ENCODE peak calls at places on chromosomes 3 and 15, in eight cellular contexts. E, Q, F, T, A, Z, Y and C are unnamed samples.

GRCh38 chr15:75790631-75791336 is 52.5 kb upstream of the UBE2Q2 start:
- DNase-seq in Z (no peak), E (no peak), F (no peak), A (no peak), Q (no peak), T (no peak), Y (peak; percentile 36), C (no peak)

GRCh38 chr3:89059201-89059600 is 48.2 kb upstream of the EPHA3 start:
- DNase-seq in A (peak; percentile 39), E (no peak), F (peak; percentile 11), Y (no peak), Q (peak; percentile 57), Z (no peak), T (peak; percentile 10), C (peak; percentile 14)

GRCh38 chr3:136193273-136194043 is 2.7 kb downstream of the MSL2 start:
- DNase-seq in F (peak; percentile 24), Z (no peak), A (no peak), E (no peak), Q (peak; percentile 27), T (no peak), Y (no peak), C (no peak)

GRCh38 chr3:154132777-154133375 is 11.7 kb downstream of the ARHGEF26 start:
- DNase-seq in A (no peak), Z (no peak), Y (no peak), E (no peak), T (no peak), Q (no peak), F (peak; percentile 22), C (no peak)

GRCh38 chr3:194259982-194260856 is 90.9 kb downstream of the CPN2 start:
- DNase-seq in Z (no peak), Y (peak; percentile 53), T (no peak), F (peak; percentile 49), Q (peak; percentile 70), E (no peak), A (no peak), C (no peak)

GRCh38 chr3:190644766-190645165 is 130.9 kb downstream of the IL1RAP start:
- DNase-seq in Q (peak; percentile 64), A (no peak), T (no peak), F (peak; percentile 49), E (no peak), Y (no peak), Z (no peak), C (peak; percentile 41)

GRCh38 chr15:47301481-47301880 is 415.8 kb upstream of the SEMA6D start:
- DNase-seq in Q (no peak), Y (peak; percentile 67), F (no peak), Z (no peak), T (no peak), A (no peak), E (no peak), C (no peak)

GRCh38 chr15:51561271-51561670 is 61.3 kb downstream of the DMXL2 start:
- DNase-seq in Y (no peak), T (no peak), A (no peak), F (no peak), E (no peak), Z (peak; percentile 59), Q (no peak), C (no peak)

GRCh38 chr3:11698326-11699082 is 54.8 kb upstream of the VGLL4 start:
- DNase-seq in A (no peak), T (no peak), E (no peak), Y (no peak), Z (no peak), Q (peak; percentile 14), F (peak; percentile 57), C (no peak)

GRCh38 chr15:28021281-28022039 is 77.7 kb downstream of the OCA2 start:
- DNase-seq in F (no peak), Y (peak; percentile 90), E (no peak), Z (peak; percentile 84), Q (peak; percentile 4), A (peak; percentile 72), T (peak; percentile 0), C (peak; percentile 51)

GRCh38 chr15:36109943-36110658 is 469.3 kb upstream of the CDIN1 start:
- DNase-seq in Y (peak; percentile 79), F (peak; percentile 58), A (no peak), Z (no peak), Q (peak; percentile 58), T (no peak), E (no peak), C (no peak)

GRCh38 chr3:149010966-149011365 is 19.6 kb downstream of the GYG1 start:
- DNase-seq in Z (no peak), Y (no peak), T (no peak), F (no peak), A (no peak), Q (no peak), E (no peak), C (no peak)

GRCh38 chr3:180913582-180914404 is 1.3 kb downstream of the FXR1 start:
- DNase-seq in F (peak; percentile 37), Q (no peak), Z (peak; percentile 27), T (no peak), E (no peak), Y (no peak), A (no peak), C (no peak)

GRCh38 chr15:39631357-39631756 is 50.5 kb downstream of the THBS1 start:
- DNase-seq in T (no peak), F (no peak), Q (no peak), A (no peak), E (no peak), Y (no peak), Z (no peak), C (no peak)
- TF ChIP-seq CTCF in T (no peak), F (no peak), Q (no peak), A (no peak), E (no peak), Y (no peak), Z (no peak), C (no peak)

GRCh38 chr3:179807588-179807987 is 154.7 kb downstream of the USP13 start:
- DNase-seq in T (no peak), E (no peak), Y (no peak), Z (no peak), A (no peak), Q (no peak), F (no peak), C (no peak)

GRCh38 chr3:179812096-179812382 is 159.2 kb downstream of the USP13 start:
- DNase-seq in T (no peak), Z (no peak), F (no peak), Q (no peak), E (no peak), A (no peak), Y (no peak), C (no peak)

GRCh38 chr3:179806177-179806576 is 153.3 kb downstream of the USP13 start:
- DNase-seq in E (no peak), T (no peak), Z (no peak), Y (no peak), Q (peak; percentile 34), A (no peak), F (peak; percentile 46), C (peak; percentile 17)

GRCh38 chr3:179809639-179810038 is 156.8 kb downstream of the USP13 start:
- DNase-seq in T (no peak), A (no peak), E (no peak), F (no peak), Q (no peak), Z (no peak), Y (no peak), C (no peak)

DNA sequence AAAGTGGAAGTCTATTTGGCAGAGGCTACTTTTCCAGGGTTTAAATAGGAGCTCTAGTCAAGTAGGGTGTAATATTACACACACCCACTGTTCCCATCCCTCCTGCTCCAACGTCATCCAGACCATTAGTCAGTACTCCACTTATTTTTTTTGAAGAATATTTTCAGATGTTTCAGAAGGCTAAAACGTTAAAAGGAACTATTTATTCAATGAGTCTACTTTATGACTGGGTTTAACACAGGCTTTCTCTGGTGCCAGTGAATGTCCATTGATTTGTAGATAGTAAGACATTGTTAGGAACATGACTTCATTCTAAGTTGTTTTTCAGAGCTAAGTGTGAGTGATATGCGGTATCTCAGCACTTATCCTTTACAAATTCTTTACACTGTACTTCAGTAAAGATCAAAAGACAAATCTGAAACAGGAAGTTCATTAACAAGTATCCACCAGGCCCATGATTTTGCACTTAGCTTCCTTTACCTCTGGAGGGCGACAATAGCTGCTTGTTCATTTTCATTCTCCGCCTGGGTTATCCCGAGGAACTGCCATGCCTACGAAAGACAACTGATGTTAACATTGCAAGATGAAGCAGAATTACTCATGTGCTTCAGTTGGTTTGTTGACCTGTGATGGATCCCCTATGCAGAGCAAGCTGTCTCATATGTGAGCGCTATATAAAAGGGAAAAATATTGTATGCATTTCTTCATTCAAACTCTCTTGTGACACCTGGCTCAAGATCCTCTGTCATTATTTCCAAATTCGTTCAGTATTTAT is 158.7 kb downstream of the USP13 start:
- DNase-seq in F (peak; percentile 86), A (no peak), Y (peak; percentile 72), E (no peak), T (peak; percentile 77), Z (peak; percentile 90), Q (peak; percentile 91), C (peak; percentile 71)
- TF ChIP-seq CTCF in F (peak; percentile 80), A (peak; percentile 54), Y (peak; percentile 47), E (no peak), T (peak; percentile 85), Z (peak; percentile 87), Q (peak; percentile 69), C (peak; percentile 72)

DNA sequence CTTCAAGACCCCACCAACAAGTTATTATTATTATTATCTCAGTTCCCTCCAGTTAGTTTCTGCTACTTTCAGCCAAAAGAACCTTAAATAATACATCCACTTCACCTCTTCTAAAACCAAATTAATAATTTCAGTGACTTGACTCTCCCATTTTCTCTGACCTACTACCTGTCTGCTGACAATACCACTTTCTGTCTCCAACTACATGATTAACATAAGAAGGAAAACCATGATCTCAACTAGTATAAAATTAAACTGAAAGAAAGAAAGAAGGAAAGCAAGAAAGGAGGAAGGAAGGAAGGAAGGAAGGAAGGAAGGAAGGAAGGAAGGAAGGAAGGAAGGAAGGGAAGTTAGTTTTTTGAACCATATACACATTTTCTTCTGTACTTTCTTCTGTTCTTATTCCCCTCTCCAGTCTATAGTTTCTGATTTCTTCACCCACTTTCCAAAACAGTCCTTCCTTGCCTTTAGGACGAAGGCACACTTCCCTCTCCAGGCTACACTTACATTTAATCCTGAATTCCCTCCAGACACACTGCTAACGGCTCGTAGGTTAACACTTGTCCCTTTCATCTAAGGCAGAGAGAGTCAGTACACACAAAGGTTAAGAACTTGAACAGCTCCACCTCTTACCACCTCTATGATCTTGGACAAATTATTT is 79.5 kb upstream of the GUCA1C start:
- DNase-seq in Y (no peak), A (no peak), Q (no peak), E (no peak), T (no peak), Z (no peak), F (no peak), C (no peak)
- TF ChIP-seq CTCF in Y (no peak), A (no peak), Q (no peak), E (no peak), T (no peak), Z (no peak), F (no peak), C (no peak)

DNA sequence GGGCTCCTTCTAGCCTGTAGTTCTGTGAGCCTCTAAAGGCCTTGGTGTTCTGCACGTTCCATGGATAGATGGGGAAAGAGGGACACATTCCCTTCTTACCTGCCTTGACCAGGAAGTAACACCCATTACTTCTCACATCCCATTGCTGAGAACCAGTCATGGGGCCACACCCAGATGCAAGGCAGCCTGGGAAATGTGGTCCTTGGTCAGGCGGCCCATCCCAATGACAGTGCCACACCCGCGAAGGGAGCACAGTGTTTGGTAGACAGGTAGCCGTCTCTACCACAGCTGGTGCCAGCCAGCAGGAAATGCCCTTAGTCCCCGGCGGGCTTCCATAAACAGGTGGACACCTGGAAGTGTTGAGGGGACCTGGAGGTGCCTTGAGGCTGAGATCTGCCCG is 23.2 kb upstream of the LCTL start:
- DNase-seq in Z (peak; percentile 61), A (peak; percentile 24), Y (no peak), Q (no peak), F (no peak), T (no peak), E (no peak), C (no peak)
- TF ChIP-seq CTCF in Z (no peak), A (no peak), Y (no peak), Q (no peak), F (no peak), T (no peak), E (no peak), C (no peak)